ENCODE peak calls at places on chromosomes 5 and 9, in six cellular contexts. A, V, N, B, F and D are unnamed samples.

GRCh38 chr5:36417221-36417620 is 115.5 kb upstream of the RANBP3L start:
- DNase-seq in A (no peak), V (no peak), N (no peak), B (no peak), F (no peak), D (no peak)

GRCh38 chr5:16090270-16090669 is 89.3 kb downstream of the MARCHF11 start:
- DNase-seq in A (no peak), V (no peak), N (no peak), B (no peak), F (no peak), D (no peak)

GRCh38 chr9:124202447-124202971 is 55.2 kb upstream of the NEK6 start:
- DNase-seq in A (peak), V (no peak), N (no peak), B (no peak), F (no peak), D (peak)

GRCh38 chr5:154513669-154514084 is 35.6 kb upstream of the HAND1 start:
- DNase-seq in A (no peak), V (no peak), N (no peak), B (no peak), F (no peak), D (no peak)

GRCh38 chr5:36156124-36156601 is 4.3 kb downstream of the SKP2 start:
- DNase-seq in A (no peak), V (no peak), N (no peak), B (no peak), F (no peak), D (no peak)

GRCh38 chr5:134095293-134095692 is 19.2 kb upstream of the TCF7 start:
- DNase-seq in A (no peak), V (no peak), N (no peak), B (no peak), F (no peak), D (no peak)

GRCh38 chr9:131809941-131810344 is 70.1 kb upstream of the RAPGEF1 start:
- DNase-seq in A (no peak), V (no peak), N (no peak), B (no peak), F (no peak), D (no peak)

GRCh38 chr5:32812399-32812798 is 101.3 kb downstream of the NPR3 start:
- DNase-seq in A (no peak), V (no peak), N (no peak), B (no peak), F (no peak), D (no peak)

GRCh38 chr5:143230676-143230996 is 172.8 kb downstream of the NR3C1 start:
- DNase-seq in A (no peak), V (no peak), N (no peak), B (no peak), F (no peak), D (no peak)

GRCh38 chr5:143231426-143231825 is 172.1 kb downstream of the NR3C1 start:
- DNase-seq in A (no peak), V (no peak), N (no peak), B (no peak), F (no peak), D (no peak)

GRCh38 chr5:143229896-143230675 is 173.4 kb downstream of the NR3C1 start:
- DNase-seq in A (no peak), V (no peak), N (no peak), B (no peak), F (no peak), D (peak)

GRCh38 chr5:143228597-143229293 is 174.7 kb downstream of the NR3C1 start:
- DNase-seq in A (no peak), V (no peak), N (no peak), B (no peak), F (no peak), D (no peak)

DNA sequence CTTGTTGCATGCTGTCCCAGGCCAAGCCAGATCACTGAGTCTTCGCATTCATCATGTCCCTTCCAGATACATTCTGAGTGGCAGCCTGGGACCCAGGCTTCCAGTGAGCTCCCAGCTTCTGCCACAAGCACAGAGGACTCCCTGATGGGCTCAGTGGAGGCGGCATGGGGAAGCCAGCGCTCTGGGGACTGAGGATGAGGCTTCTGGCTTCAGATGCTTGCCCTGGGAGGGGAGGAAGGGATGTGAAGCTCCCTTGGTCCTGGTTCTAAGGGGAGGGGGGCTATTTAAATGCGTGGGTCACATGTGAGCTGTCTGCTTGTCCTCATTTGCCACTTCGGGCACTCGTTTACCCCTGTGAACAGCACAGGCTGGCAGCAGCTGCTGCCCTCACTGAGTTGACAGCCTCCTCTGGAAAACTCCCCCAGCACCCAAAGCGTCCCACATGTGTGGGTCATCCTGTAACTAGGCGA is 174.0 kb downstream of the NR3C1 start:
- DNase-seq in A (no peak), V (no peak), N (no peak), B (no peak), F (no peak), D (peak)
- TF ChIP-seq MAX in A (no peak), V (no peak), N (no peak), B (no peak), F (no peak), D (no peak)

GRCh38 chr5:58872670-58873273 is 289.9 kb downstream of the RAB3C start:
- DNase-seq in A (no peak), V (no peak), N (no peak), B (no peak), F (no peak), D (no peak)

GRCh38 chr5:58871648-58872242 is 288.9 kb downstream of the RAB3C start:
- DNase-seq in A (peak), V (no peak), N (peak), B (peak), F (peak), D (peak)

GRCh38 chr5:58868931-58869330 is 286.1 kb downstream of the RAB3C start:
- DNase-seq in A (no peak), V (no peak), N (no peak), B (no peak), F (no peak), D (no peak)
- TF ChIP-seq MAX in A (no peak), V (no peak), N (no peak), B (no peak), F (no peak), D (no peak)

DNA sequence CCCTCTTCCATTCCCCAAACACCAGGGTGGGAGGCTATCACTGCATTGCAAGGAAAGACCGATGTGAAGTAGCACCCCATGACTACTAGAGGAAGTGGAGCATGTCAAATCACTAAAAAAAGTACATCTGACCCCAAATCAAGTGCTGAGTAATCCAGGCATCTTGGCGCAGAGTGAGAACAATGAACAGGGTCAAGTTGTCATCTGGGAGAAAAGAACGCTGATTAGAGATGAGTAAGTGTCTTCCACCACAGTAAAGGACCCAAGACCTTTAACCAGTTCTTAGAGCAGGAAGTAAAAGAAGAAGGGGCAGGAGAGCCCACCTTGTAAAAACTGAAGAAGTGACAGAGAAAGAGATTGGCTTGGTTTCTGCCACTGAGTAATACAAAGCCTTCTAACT is 75.0 kb upstream of the RAD23B start:
- DNase-seq in A (no peak), V (no peak), N (no peak), B (no peak), F (no peak), D (no peak)
- TF ChIP-seq MAX in A (no peak), V (no peak), N (no peak), B (no peak), F (no peak), D (no peak)

GRCh38 chr9:137310190-137311052 is 8.3 kb upstream of the NRARP start:
- DNase-seq in A (no peak), V (no peak), N (peak), B (no peak), F (peak), D (no peak)
- TF ChIP-seq MAX in A (no peak), V (no peak), N (no peak), B (no peak), F (no peak), D (no peak)

GRCh38 chr9:126393876-126394275 is 67.2 kb downstream of the MVB12B start:
- DNase-seq in A (no peak), V (no peak), N (no peak), B (no peak), F (no peak), D (no peak)

GRCh38 chr9:126394802-126395201 is 68.2 kb downstream of the MVB12B start:
- DNase-seq in A (no peak), V (no peak), N (no peak), B (no peak), F (no peak), D (no peak)

GRCh38 chr9:126397056-126397455 is 70.4 kb downstream of the MVB12B start:
- DNase-seq in A (no peak), V (no peak), N (no peak), B (no peak), F (no peak), D (peak)

GRCh38 chr9:126392662-126393383 is 66.2 kb downstream of the MVB12B start:
- DNase-seq in A (no peak), V (no peak), N (no peak), B (no peak), F (no peak), D (no peak)

DNA sequence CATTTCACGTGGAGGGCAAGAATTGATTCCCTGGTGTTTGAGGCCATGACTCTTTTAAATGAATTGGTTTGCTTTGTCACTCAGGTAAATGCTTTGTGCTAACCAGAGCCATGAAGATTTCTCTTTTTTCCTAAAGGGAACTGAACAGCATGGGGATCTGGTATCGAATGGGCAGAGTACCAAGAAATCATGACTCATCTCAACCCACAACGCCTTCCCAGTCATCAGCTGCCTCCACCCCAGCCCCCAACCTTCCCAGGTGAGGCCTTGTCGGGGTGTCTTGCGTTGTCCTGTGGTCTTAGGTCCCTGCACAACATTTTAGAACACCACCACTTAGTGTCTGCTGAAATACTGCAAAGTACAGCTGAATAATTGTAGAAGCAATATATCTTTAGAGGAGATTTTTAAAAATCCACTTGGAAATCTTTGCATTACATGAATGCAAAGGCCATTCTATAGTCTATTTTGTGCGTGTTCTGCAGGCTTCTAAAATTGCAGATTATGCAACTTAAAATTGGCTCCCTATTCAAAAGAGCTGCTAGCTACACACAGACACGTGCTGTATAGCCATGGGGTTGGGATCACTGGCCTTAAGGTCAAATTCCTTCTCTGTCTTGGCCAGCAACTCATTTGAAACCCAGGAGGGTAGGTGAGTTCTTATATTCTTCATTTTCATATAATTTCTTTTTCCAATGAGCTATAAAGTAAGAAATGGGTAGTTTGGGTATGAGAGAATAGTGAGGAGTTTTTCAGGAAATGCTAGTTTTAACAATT is 69.0 kb downstream of the MVB12B start:
- DNase-seq in A (peak), V (no peak), N (no peak), B (peak), F (no peak), D (no peak)
- TF ChIP-seq MAX in A (no peak), V (no peak), N (no peak), B (no peak), F (no peak), D (no peak)

GRCh38 chr9:136100700-136101614 is 5.9 kb upstream of the NACC2 start:
- DNase-seq in A (no peak), V (peak), N (peak), B (no peak), F (no peak), D (no peak)

GRCh38 chr9:136103651-136104487 is 8.8 kb upstream of the NACC2 start:
- DNase-seq in A (no peak), V (peak), N (no peak), B (no peak), F (no peak), D (no peak)

GRCh38 chr9:136107155-136107952 is 11.3 kb downstream of the TMEM250 start:
- DNase-seq in A (no peak), V (no peak), N (no peak), B (no peak), F (peak), D (no peak)

GRCh38 chr9:136105398-136106135 is 10.5 kb upstream of the NACC2 start:
- DNase-seq in A (no peak), V (no peak), N (no peak), B (no peak), F (peak), D (peak)

GRCh38 chr9:136104488-136104800 is 9.4 kb upstream of the NACC2 start:
- DNase-seq in A (no peak), V (no peak), N (no peak), B (no peak), F (no peak), D (no peak)
- TF ChIP-seq MAX in A (no peak), V (no peak), N (no peak), B (no peak), F (no peak), D (no peak)

GRCh38 chr5:74393943-74394342 is 246.6 kb downstream of the ENC1 start:
- DNase-seq in A (no peak), V (no peak), N (no peak), B (no peak), F (no peak), D (no peak)

GRCh38 chr5:74394924-74395880 is 245.3 kb downstream of the ENC1 start:
- DNase-seq in A (no peak), V (peak), N (no peak), B (no peak), F (peak), D (peak)

GRCh38 chr5:74394543-74394923 is 246.0 kb downstream of the ENC1 start:
- DNase-seq in A (no peak), V (no peak), N (no peak), B (no peak), F (no peak), D (peak)

GRCh38 chr5:74400067-74400466 is 240.5 kb downstream of the ENC1 start:
- DNase-seq in A (no peak), V (no peak), N (no peak), B (no peak), F (no peak), D (no peak)

GRCh38 chr5:74396913-74397606 is 243.5 kb downstream of the ENC1 start:
- DNase-seq in A (peak), V (no peak), N (no peak), B (no peak), F (no peak), D (no peak)
- TF ChIP-seq MAX in A (no peak), V (no peak), N (no peak), B (no peak), F (no peak), D (no peak)

DNA sequence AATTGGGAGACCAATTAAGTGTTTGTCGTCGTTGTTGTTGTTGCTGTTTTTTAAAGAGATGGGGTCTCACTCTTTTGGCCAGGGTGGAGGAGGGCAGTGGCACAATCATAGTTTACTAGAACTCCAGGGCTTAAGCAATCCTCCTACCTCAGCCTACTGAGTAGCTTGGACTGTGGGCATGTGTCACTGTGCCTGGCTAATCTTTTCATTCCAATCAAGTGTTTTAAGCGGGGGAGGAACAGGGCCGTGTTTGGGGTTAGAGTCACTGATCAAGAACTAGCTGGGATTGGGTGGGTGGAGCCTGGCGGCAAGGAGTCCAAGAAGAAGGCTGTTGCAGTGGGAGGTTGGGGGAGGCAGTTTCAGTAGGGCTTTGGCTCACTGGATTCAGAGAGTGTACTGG is 13.8 kb downstream of the SNX30 start:
- DNase-seq in A (no peak), V (no peak), N (no peak), B (no peak), F (no peak), D (peak)
- TF ChIP-seq MAX in A (no peak), V (no peak), N (no peak), B (no peak), F (no peak), D (no peak)

DNA sequence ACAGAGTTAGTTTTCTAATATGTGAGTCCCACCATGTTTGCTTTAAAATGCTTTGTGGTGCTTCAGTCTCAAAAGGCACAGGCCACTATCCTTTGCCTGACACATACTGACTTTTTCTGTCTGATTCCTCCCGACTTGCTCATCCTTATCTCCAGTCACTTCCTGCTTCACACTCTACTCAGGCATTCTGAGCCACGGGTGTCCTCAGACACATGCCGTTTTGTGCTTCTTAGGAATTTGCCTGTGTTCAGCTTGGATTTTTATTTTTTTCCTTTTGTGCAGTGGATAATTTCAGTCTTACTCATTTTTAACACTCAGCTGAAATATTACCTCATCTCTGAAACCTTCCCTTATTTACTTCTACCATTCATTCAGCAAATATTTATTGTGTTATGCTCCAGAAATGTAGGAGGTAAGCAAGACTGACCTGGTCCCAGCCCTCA is 54.1 kb downstream of the MAN2A1 start:
- DNase-seq in A (peak), V (no peak), N (peak), B (no peak), F (no peak), D (no peak)
- TF ChIP-seq MAX in A (no peak), V (no peak), N (peak), B (no peak), F (peak), D (no peak)